ENCODE peak calls at places on chromosomes 5 and 9, in four cellular contexts. One of them, this sample, is unnamed. For H3K9me3, the result is how much of the 10 kb centered on the place peaks cover.

GRCh38 chr5:82106207-82106606 is 134.4 kb downstream of the ATG10 start:
- DNase-seq in uterus: no peak
- DNase-seq in psoas muscle: no peak
- DNase-seq in OCI-LY7: no peak
- DNase-seq in this sample: no peak

GRCh38 chr5:178143901-178144300 is 9.8 kb downstream of the NHP2 start:
- DNase-seq in uterus: peak
- DNase-seq in psoas muscle: peak
- DNase-seq in OCI-LY7: no peak
- DNase-seq in this sample: no peak

GRCh38 chr5:143217804-143218160 is 185.7 kb downstream of the NR3C1 start:
- DNase-seq in uterus: no peak
- DNase-seq in psoas muscle: no peak
- DNase-seq in OCI-LY7: no peak
- DNase-seq in this sample: no peak

GRCh38 chr5:149429839-149430721 is 51.0 kb upstream of the IL17B start:
- DNase-seq in uterus: peak
- DNase-seq in psoas muscle: peak
- DNase-seq in OCI-LY7: peak
- DNase-seq in this sample: peak

GRCh38 chr5:100898504-100899346 is 4.4 kb downstream of the ST8SIA4 start:
- DNase-seq in uterus: no peak
- DNase-seq in psoas muscle: no peak
- DNase-seq in OCI-LY7: peak
- DNase-seq in this sample: no peak

GRCh38 chr9:21836437-21837161 is 34.2 kb downstream of the MTAP start:
- DNase-seq in uterus: no peak
- DNase-seq in psoas muscle: no peak
- DNase-seq in OCI-LY7: no peak
- DNase-seq in this sample: no peak

GRCh38 chr5:113447651-113448050 is 12.9 kb upstream of the TSSK1B start:
- DNase-seq in uterus: no peak
- DNase-seq in psoas muscle: no peak
- DNase-seq in OCI-LY7: no peak
- DNase-seq in this sample: no peak

GRCh38 chr5:132215329-132215728 is 12.3 kb downstream of the P4HA2 start:
- DNase-seq in uterus: peak
- DNase-seq in psoas muscle: peak
- DNase-seq in OCI-LY7: no peak
- DNase-seq in this sample: peak

GRCh38 chr5:65925094-65925600 is 1.2 kb upstream of the ERBIN start:
- DNase-seq in uterus: peak
- DNase-seq in psoas muscle: peak
- DNase-seq in OCI-LY7: peak
- DNase-seq in this sample: peak

GRCh38 chr9:135812961-135813360 is 94.4 kb downstream of the CAMSAP1 start:
- DNase-seq in uterus: no peak
- DNase-seq in psoas muscle: no peak
- DNase-seq in OCI-LY7: no peak
- DNase-seq in this sample: no peak

GRCh38 chr9:135813671-135814290 is 93.6 kb downstream of the CAMSAP1 start:
- DNase-seq in uterus: no peak
- DNase-seq in psoas muscle: no peak
- DNase-seq in OCI-LY7: no peak
- DNase-seq in this sample: no peak

GRCh38 chr9:135809166-135809565 is 98.2 kb downstream of the CAMSAP1 start:
- DNase-seq in uterus: no peak
- DNase-seq in psoas muscle: no peak
- DNase-seq in OCI-LY7: no peak
- DNase-seq in this sample: no peak

GRCh38 chr9:135811796-135812195 is 95.5 kb downstream of the CAMSAP1 start:
- DNase-seq in uterus: no peak
- DNase-seq in psoas muscle: no peak
- DNase-seq in OCI-LY7: no peak
- DNase-seq in this sample: no peak

DNA sequence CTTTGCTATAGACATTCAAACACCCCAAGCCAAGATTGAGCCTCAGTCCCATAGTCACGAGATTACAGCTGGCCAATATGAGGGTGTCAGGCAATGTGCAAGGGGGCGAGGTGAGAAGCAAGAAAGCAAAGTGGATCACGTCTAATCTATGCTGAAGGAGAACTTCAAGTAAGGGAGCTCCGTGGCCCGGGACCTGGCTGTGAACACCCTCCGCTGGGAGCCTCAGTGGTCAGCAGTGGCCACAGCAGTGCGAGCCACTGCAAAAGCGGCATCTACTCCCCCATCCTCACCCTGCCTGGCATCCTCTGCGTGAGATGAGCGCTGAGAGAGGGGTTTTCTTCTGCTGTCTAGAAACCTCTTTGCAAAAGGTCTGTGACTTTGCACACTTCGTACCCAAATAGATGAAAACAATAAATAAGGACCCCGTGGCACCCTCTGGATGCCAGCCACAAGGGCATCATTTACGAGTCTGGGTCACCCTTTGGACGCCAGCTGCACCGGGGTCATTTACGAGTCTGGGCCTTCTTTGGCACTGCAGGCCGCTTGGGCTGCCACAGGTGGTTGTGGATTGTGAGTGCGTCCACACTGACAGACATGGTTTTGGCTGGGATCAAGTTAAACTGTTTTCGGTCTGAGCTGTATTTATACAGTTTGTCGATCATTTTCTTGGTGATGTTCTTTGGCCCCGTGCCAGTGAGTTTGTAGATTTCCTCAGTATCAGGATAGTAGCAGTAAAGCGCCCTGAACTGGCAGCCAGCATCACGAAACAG is 96.4 kb downstream of the CAMSAP1 start:
- DNase-seq in uterus: no peak
- DNase-seq in psoas muscle: no peak
- DNase-seq in OCI-LY7: no peak
- DNase-seq in this sample: no peak
- H3K27ac ChIP-seq in uterus: no peak
- H3K27ac ChIP-seq in psoas muscle: no peak
- H3K27ac ChIP-seq in OCI-LY7: no peak
- H3K27ac ChIP-seq in this sample: no peak

GRCh38 chr9:134593756-134594375 is 47.7 kb upstream of the COL5A1 start:
- DNase-seq in uterus: no peak
- DNase-seq in psoas muscle: no peak
- DNase-seq in OCI-LY7: no peak
- DNase-seq in this sample: no peak
- H3K9me3 ChIP-seq in uterus: under half
- H3K9me3 ChIP-seq in psoas muscle: under half
- H3K9me3 ChIP-seq in OCI-LY7: under half
- H3K9me3 ChIP-seq in this sample: under half

GRCh38 chr9:80605129-80605528 is 1033.4 kb downstream of the TLE4 start:
- DNase-seq in uterus: no peak
- DNase-seq in psoas muscle: no peak
- DNase-seq in OCI-LY7: no peak
- DNase-seq in this sample: no peak
- TF ChIP-seq CTCF in uterus: peak
- TF ChIP-seq CTCF in psoas muscle: peak
- TF ChIP-seq CTCF in OCI-LY7: no peak
- TF ChIP-seq CTCF in this sample: no peak

GRCh38 chr5:59587489-59588337 is 305.8 kb downstream of the PDE4D start:
- DNase-seq in uterus: peak
- DNase-seq in psoas muscle: peak
- DNase-seq in OCI-LY7: no peak
- DNase-seq in this sample: peak
- H3K27ac ChIP-seq in uterus: no peak
- H3K27ac ChIP-seq in psoas muscle: peak
- H3K27ac ChIP-seq in OCI-LY7: no peak
- H3K27ac ChIP-seq in this sample: no peak